ENCODE peak calls at places on chromosome 1, in ten cellular contexts. J is activated T-helper 1 cell treated with Interleukin-2 at 50 U/mL for 16 hours; B is left ventricle myocardium inferior; N is breast epithelium; X is NCI-H69; M is RWPE1; R is transverse colon; Y is anterior cingulate cortex; O is activated CD8-positive, alpha-beta T cell treated with anti-CD3 and anti-CD28 coated beads, Interleukin-2, amount 10 ng/mL, durations not matched to agents 7 days and 5 days; H is NCI-H1105 treated with DMSO at 0.1 percent for 48 hours. P is an unnamed sample.

GRCh38 chr1:165403835-165404482 is 41.0 kb downstream of the RXRG start:
- DNase-seq in J (no peak), B (no peak), N (no peak), X (peak), M (peak), R (no peak), Y (no peak), O (peak), H (peak), P (peak)

GRCh38 chr1:41898191-41898713 is 20.5 kb downstream of the HIVEP3 start:
- DNase-seq in J (peak), B (no peak), N (no peak), X (peak), M (no peak), R (peak), Y (no peak), O (peak), H (no peak), P (peak)

GRCh38 chr1:214838351-214838750 is 235.4 kb downstream of the CENPF start:
- DNase-seq in J (no peak), B (no peak), N (no peak), X (no peak), M (no peak), R (no peak), Y (no peak), O (no peak), H (no peak), P (no peak)

GRCh38 chr1:33070628-33071027 is 10.3 kb upstream of the AZIN2 start:
- DNase-seq in J (no peak), B (no peak), N (no peak), X (no peak), M (no peak), R (no peak), Y (no peak), O (no peak), H (no peak), P (no peak)

GRCh38 chr1:10045480-10046355 is 13.0 kb downstream of the UBE4B start:
- DNase-seq in J (no peak), B (no peak), N (no peak), X (peak), M (no peak), R (no peak), Y (no peak), O (no peak), H (no peak), P (no peak)

GRCh38 chr1:11649624-11650330 is 4.5 kb downstream of the FBXO2 start:
- DNase-seq in J (no peak), B (no peak), N (no peak), X (peak), M (no peak), R (no peak), Y (no peak), O (no peak), H (no peak), P (no peak)

GRCh38 chr1:36599828-36600227 is 117.1 kb upstream of the CSF3R start:
- DNase-seq in J (no peak), B (no peak), N (no peak), X (no peak), M (no peak), R (no peak), Y (no peak), O (no peak), H (no peak), P (no peak)

GRCh38 chr1:65918564-65918963 is 125.9 kb downstream of the PDE4B start:
- DNase-seq in J (no peak), B (no peak), N (no peak), X (no peak), M (no peak), R (no peak), Y (no peak), O (no peak), H (no peak), P (no peak)

GRCh38 chr1:246005067-246005466 is 502.0 kb downstream of the SMYD3 start:
- DNase-seq in J (no peak), B (no peak), N (no peak), X (peak), M (peak), R (no peak), Y (no peak), O (no peak), H (no peak), P (no peak)

GRCh38 chr1:32356478-32356877 is 5.8 kb downstream of the FAM229A start:
- DNase-seq in J (no peak), B (no peak), N (no peak), X (no peak), M (no peak), R (no peak), Y (no peak), O (no peak), H (no peak), P (no peak)

GRCh38 chr1:237879195-237879594 is 11.5 kb downstream of the ZP4 start:
- DNase-seq in J (no peak), B (no peak), N (no peak), X (peak), M (peak), R (no peak), Y (no peak), O (no peak), H (no peak), P (no peak)

GRCh38 chr1:169548312-169548711 is 38.0 kb downstream of the F5 start:
- DNase-seq in J (no peak), B (no peak), N (no peak), X (no peak), M (no peak), R (no peak), Y (no peak), O (no peak), H (no peak), P (no peak)

GRCh38 chr1:1889090-1889750 is 1.7 kb downstream of the GNB1 start:
- DNase-seq in J (no peak), B (no peak), N (no peak), X (peak), M (no peak), R (no peak), Y (no peak), O (peak), H (no peak), P (no peak)

GRCh38 chr1:109788695-109789521 is 25.2 kb upstream of the EPS8L3 start:
- DNase-seq in J (no peak), B (peak), N (no peak), X (peak), M (no peak), R (peak), Y (no peak), O (no peak), H (no peak), P (no peak)

GRCh38 chr1:2542262-2542915 is 12.3 kb upstream of the HES5 start:
- DNase-seq in J (no peak), B (no peak), N (no peak), X (no peak), M (no peak), R (no peak), Y (no peak), O (no peak), H (no peak), P (no peak)

GRCh38 chr1:56647106-56647505 is 2.0 kb downstream of the PRKAA2 start:
- DNase-seq in J (no peak), B (no peak), N (no peak), X (no peak), M (no peak), R (no peak), Y (no peak), O (no peak), H (no peak), P (no peak)

GRCh38 chr1:206521002-206521585 is 13.8 kb downstream of the RASSF5 start:
- DNase-seq in J (no peak), B (no peak), N (no peak), X (peak), M (no peak), R (no peak), Y (no peak), O (no peak), H (no peak), P (no peak)

GRCh38 chr1:10217748-10218441 is 7.5 kb downstream of the KIF1B start:
- DNase-seq in J (no peak), B (no peak), N (no peak), X (no peak), M (no peak), R (no peak), Y (no peak), O (no peak), H (no peak), P (no peak)

GRCh38 chr1:1137256-1138045 is 21.6 kb upstream of the C1orf159 start:
- DNase-seq in J (peak), B (no peak), N (no peak), X (peak), M (no peak), R (peak), Y (no peak), O (peak), H (peak), P (peak)

GRCh38 chr1:54334996-54335395 is 71.2 kb downstream of the SSBP3 start:
- DNase-seq in J (no peak), B (no peak), N (no peak), X (peak), M (no peak), R (no peak), Y (no peak), O (no peak), H (no peak), P (no peak)

GRCh38 chr1:174703309-174703708 is 255.5 kb downstream of the GPR52 start:
- DNase-seq in J (no peak), B (no peak), N (no peak), X (no peak), M (no peak), R (no peak), Y (no peak), O (no peak), H (no peak), P (no peak)

GRCh38 chr1:32195972-32196823 is 4.2 kb upstream of the CCDC28B start:
- DNase-seq in J (no peak), B (no peak), N (no peak), X (no peak), M (no peak), R (no peak), Y (no peak), O (peak), H (no peak), P (no peak)

GRCh38 chr1:200415693-200416593 is 6.1 kb upstream of the ZNF281 start:
- DNase-seq in J (no peak), B (no peak), N (peak), X (no peak), M (peak), R (peak), Y (no peak), O (no peak), H (no peak), P (no peak)

GRCh38 chr1:235783148-235783776 is 83.4 kb downstream of the LYST start:
- DNase-seq in J (no peak), B (no peak), N (no peak), X (peak), M (peak), R (no peak), Y (no peak), O (no peak), H (peak), P (no peak)

GRCh38 chr1:3409737-3410434 is 44.6 kb upstream of the ARHGEF16 start:
- DNase-seq in J (no peak), B (peak), N (no peak), X (peak), M (peak), R (peak), Y (peak), O (no peak), H (peak), P (no peak)

GRCh38 chr1:9399510-9400424 is 107.1 kb downstream of the SPSB1 start:
- DNase-seq in J (no peak), B (peak), N (no peak), X (peak), M (no peak), R (no peak), Y (no peak), O (no peak), H (no peak), P (no peak)

P was measured in T-helper 17 cell.